ENCODE peak calls at places on chromosomes 3 and 15, in seven cellular contexts. G, S, I, D, W, X and E are unnamed samples.

GRCh38 chr3:183180105-183180763 is 17.7 kb upstream of the LAMP3 start:
- DNase-seq in X (no peak), S (peak), G (no peak), W (no peak), D (no peak), I (no peak), E (no peak)

GRCh38 chr3:123431658-123432323 is 17.1 kb downstream of the ADCY5 start:
- DNase-seq in S (no peak), I (no peak), D (no peak), W (no peak), G (no peak), X (no peak), E (no peak)

GRCh38 chr3:141366285-141367037 is 1.8 kb upstream of the ZBTB38 start:
- DNase-seq in W (no peak), G (peak), X (peak), D (peak), S (no peak), I (no peak), E (no peak)

GRCh38 chr3:135009014-135009413 is 214.0 kb downstream of the EPHB1 start:
- DNase-seq in D (no peak), S (no peak), X (no peak), I (no peak), G (peak), W (no peak), E (no peak)

GRCh38 chr3:171142985-171143384 is 116.5 kb upstream of the SLC2A2 start:
- DNase-seq in I (peak), G (no peak), X (no peak), W (no peak), S (no peak), D (peak), E (no peak)

GRCh38 chr15:80498652-80499051 is 94.5 kb downstream of the ARNT2 start:
- DNase-seq in D (no peak), W (no peak), S (no peak), G (no peak), I (no peak), X (no peak), E (no peak)

GRCh38 chr3:38173834-38174418 is 8.6 kb downstream of the OXSR1 start:
- DNase-seq in I (no peak), D (no peak), W (no peak), X (no peak), S (no peak), G (no peak), E (no peak)

GRCh38 chr3:195903950-195904290 is 4.4 kb downstream of the TNK2 start:
- DNase-seq in D (no peak), G (no peak), W (no peak), S (no peak), I (no peak), X (no peak), E (no peak)

GRCh38 chr3:27905625-27906024 is 183.5 kb upstream of the EOMES start:
- DNase-seq in X (no peak), G (no peak), D (no peak), I (no peak), W (no peak), S (no peak), E (no peak)

GRCh38 chr3:192054881-192055280 is 593.9 kb downstream of the PYDC2 start:
- DNase-seq in W (no peak), D (no peak), G (no peak), I (no peak), X (no peak), S (no peak), E (no peak)

GRCh38 chr3:69201658-69202057 is 79.3 kb upstream of the LMOD3 start:
- DNase-seq in W (no peak), X (no peak), S (no peak), D (no peak), I (no peak), G (no peak), E (no peak)

GRCh38 chr15:89356634-89357298 is 22.1 kb upstream of the POLG start:
- DNase-seq in W (no peak), D (no peak), S (no peak), I (peak), X (peak), G (no peak), E (no peak)
- TF ChIP-seq CTCF in W (peak), D (peak), S (peak), I (peak), X (peak), G (peak), E (peak)

GRCh38 chr3:66642015-66642414 is 141.2 kb upstream of the LRIG1 start:
- DNase-seq in I (no peak), W (no peak), X (no peak), D (no peak), S (no peak), G (no peak), E (no peak)

GRCh38 chr3:66633982-66634381 is 133.2 kb upstream of the LRIG1 start:
- DNase-seq in I (no peak), D (no peak), G (no peak), S (no peak), X (no peak), W (no peak), E (no peak)

GRCh38 chr3:66642484-66642883 is 141.7 kb upstream of the LRIG1 start:
- DNase-seq in W (no peak), G (no peak), I (no peak), X (no peak), S (no peak), D (no peak), E (no peak)

GRCh38 chr3:66639794-66640356 is 139.1 kb upstream of the LRIG1 start:
- DNase-seq in W (no peak), X (no peak), S (no peak), I (no peak), D (peak), G (no peak), E (no peak)

GRCh38 chr3:66638717-66639116 is 137.9 kb upstream of the LRIG1 start:
- DNase-seq in X (no peak), D (no peak), G (no peak), I (peak), W (no peak), S (no peak), E (no peak)
- TF ChIP-seq CTCF in X (no peak), D (no peak), G (no peak), I (peak), W (no peak), S (no peak), E (peak)

DNA sequence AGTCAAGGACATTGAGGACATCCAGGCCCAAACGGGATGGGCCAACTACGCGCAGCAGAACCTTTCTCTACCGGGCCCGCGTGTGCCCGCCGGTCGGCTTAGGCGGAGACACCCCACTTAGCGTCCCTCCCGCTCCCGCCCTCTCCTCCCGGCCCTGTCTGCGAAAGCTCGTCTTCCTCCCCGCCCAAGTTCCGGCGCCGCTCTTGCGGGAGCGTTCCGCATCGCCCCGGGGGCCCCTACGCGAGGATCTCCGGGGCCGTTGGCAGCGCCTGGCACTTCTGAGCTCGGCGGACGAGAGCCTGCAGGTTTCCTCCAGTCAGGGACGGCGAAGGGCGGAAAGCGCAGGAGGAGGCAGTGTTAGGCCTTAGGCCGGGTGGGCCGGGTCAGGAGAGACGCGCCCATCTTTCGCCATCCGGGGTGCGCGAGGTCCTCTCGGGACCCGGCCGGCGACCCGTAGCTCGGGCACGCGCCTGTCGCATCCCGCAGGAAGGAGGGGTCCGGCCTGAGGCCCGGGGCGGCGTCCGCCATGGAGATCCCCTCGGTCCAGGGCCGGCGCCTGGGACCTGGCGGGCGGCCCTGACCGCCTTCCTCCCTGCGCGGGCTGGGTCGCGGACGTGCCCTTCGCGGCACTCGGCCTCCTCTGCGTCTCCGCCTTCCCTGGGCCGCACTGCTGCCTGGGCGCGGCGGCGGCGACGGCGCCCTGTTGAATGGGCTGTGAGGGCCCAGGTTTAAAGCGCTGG is at the start of gene FEM1B:
- DNase-seq in I (peak), D (peak), W (peak), G (peak), X (peak), S (peak), E (peak)
- TF ChIP-seq CTCF in I (no peak), D (no peak), W (no peak), G (peak), X (no peak), S (peak), E (no peak)

GRCh38 chr3:67009716-67010115 is 11.6 kb downstream of the KBTBD8 start:
- DNase-seq in W (no peak), D (no peak), S (no peak), I (no peak), X (no peak), G (no peak), E (no peak)
- TF ChIP-seq CTCF in W (no peak), D (no peak), S (no peak), I (no peak), X (no peak), G (no peak), E (no peak)

DNA sequence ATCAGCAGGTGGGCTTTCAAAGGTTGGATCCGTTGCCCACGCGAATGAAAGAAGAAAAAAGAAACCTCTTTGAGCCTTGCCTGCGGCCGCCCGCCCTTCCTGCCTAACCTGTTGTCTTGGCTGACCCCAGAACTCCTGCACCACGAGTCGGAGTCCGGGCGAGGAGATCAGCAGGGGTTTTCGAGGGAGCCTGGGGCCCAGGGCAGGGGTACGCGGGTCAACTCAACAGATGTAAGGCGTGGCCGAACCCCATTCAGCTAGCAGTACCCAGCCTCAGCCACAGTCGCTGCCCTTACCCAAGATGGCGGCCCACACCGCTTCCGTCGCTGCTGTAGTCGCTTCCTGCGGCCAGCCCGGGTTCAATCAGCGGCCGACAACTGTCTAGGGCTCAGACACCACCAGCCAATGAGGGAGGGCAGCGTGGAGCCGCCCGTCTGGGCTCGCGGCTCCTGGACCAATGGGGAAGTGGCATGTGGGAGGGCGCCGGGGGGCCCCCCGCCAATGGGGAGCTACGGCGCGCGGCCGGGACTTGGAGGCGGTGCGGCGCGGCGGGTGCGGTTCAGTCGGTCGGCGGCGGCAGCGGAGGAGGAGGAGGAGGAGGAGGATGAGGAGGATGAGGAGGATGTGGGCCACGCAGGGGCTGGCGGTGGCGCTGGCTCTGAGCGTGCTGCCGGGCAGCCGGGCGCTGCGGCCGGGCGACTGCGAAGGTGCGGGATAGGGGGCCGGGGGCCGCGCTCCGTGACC is at the start of gene MANF:
- DNase-seq in D (peak), S (peak), G (peak), W (peak), X (peak), I (peak), E (peak)
- TF ChIP-seq CTCF in D (no peak), S (no peak), G (no peak), W (no peak), X (no peak), I (no peak), E (no peak)

DNA sequence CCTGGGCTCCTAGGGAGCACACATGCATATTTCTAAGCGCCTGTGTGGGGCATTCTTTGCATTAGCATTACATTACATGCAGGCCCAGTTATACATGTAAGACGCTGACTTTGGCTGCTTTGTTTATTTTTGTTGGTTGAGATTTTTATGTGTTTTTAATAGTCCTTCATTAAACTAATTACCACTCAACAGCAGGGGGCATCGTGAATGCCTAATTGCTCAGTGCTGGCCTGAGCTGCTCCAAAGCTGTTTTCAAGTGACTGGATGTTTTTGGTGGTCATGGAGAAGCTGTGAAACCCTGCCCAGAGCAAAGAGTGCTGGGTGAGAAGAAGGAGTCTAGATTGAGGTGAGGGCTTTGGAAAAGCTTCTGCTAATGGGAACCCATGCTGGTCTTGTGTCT is 41.5 kb downstream of the GPD1L start:
- DNase-seq in W (no peak), I (no peak), S (no peak), X (no peak), G (no peak), D (no peak), E (no peak)
- TF ChIP-seq CTCF in W (no peak), I (no peak), S (no peak), X (no peak), G (peak), D (peak), E (peak)

GRCh38 chr15:31975446-31976229 is 54.7 kb upstream of the CHRNA7 start:
- DNase-seq in D (no peak), I (peak), G (no peak), X (no peak), S (peak), W (peak), E (no peak)
- TF ChIP-seq CTCF in D (no peak), I (peak), G (peak), X (no peak), S (no peak), W (peak), E (peak)